ENCODE peak calls at places on chromosomes 4 and X, in nine cellular contexts. R is Peyer's patch, F is right lobe of liver, S is HCT116, X is tibial nerve, Q is uterus, B is spleen, I is breast epithelium, W is A549. Z is an unnamed sample.
A peak's percentile ranks its signal among the peaks of the same experiment; 100 is the strongest.

GRCh38 chrX:155056471-155056870 is 14.5 kb downstream of the CMC4 start:
- DNase-seq in R (no peak), X (no peak), W (no peak), Q (no peak), S (no peak), I (no peak), F (no peak), B (no peak), Z (no peak)

GRCh38 chr4:30429813-30430466 is 290.2 kb upstream of the PCDH7 start:
- DNase-seq in X (no peak), S (peak; percentile 38), W (no peak), R (no peak), Q (no peak), F (no peak), B (no peak), I (no peak), Z (no peak)

GRCh38 chr4:113064244-113064643 is 14.8 kb downstream of the ANK2 start:
- DNase-seq in R (no peak), S (no peak), Q (no peak), W (no peak), X (no peak), F (no peak), I (no peak), B (no peak), Z (no peak)

GRCh38 chr4:119730644-119730995 is 102.0 kb upstream of the PDE5A start:
- DNase-seq in B (no peak), Q (no peak), S (no peak), F (no peak), I (no peak), R (no peak), X (no peak), W (no peak), Z (no peak)

GRCh38 chr4:16788893-16789292 is 109.6 kb downstream of the LDB2 start:
- DNase-seq in I (no peak), S (no peak), B (no peak), Q (no peak), W (no peak), F (no peak), R (no peak), X (no peak), Z (no peak)

GRCh38 chr4:4694296-4694772 is 152.5 kb upstream of the STX18 start:
- DNase-seq in Q (no peak), B (no peak), X (no peak), W (peak; percentile 18), S (no peak), R (no peak), F (no peak), I (no peak), Z (no peak)

GRCh38 chrX:107776649-107777535 is 641 bp upstream of the NCBP2L start:
- DNase-seq in X (peak; percentile 85), I (peak; percentile 69), R (peak; percentile 61), B (peak; percentile 86), Q (peak; percentile 92), S (peak; percentile 79), F (peak; percentile 67), W (peak; percentile 69), Z (peak; percentile 93)

GRCh38 chr4:99856166-99856565 is 38.1 kb downstream of the LAMTOR3 start:
- DNase-seq in B (no peak), X (no peak), R (no peak), S (peak; percentile 4), W (no peak), I (no peak), F (no peak), Q (no peak), Z (no peak)

GRCh38 chr4:147201016-147201415 is 255.4 kb upstream of the TTC29 start:
- DNase-seq in X (no peak), S (no peak), F (no peak), I (no peak), B (no peak), R (no peak), Q (no peak), W (no peak), Z (no peak)

GRCh38 chrX:111071542-111072277 is 24.3 kb upstream of the PAK3 start:
- DNase-seq in X (no peak), W (no peak), S (no peak), B (no peak), R (no peak), Q (no peak), I (no peak), F (no peak), Z (no peak)

GRCh38 chr4:77159798-77160197 is 2.8 kb downstream of the CCNG2 start:
- DNase-seq in X (no peak), S (no peak), R (no peak), B (no peak), W (no peak), F (no peak), I (no peak), Q (no peak), Z (no peak)

GRCh38 chr4:146134761-146135160 is 40.8 kb upstream of the LSM6 start:
- DNase-seq in X (peak; percentile 9), I (peak; percentile 82), B (no peak), W (no peak), F (peak; percentile 56), S (no peak), Q (no peak), R (no peak), Z (no peak)

GRCh38 chr4:8553958-8554357 is 26.2 kb upstream of the GPR78 start:
- DNase-seq in B (peak; percentile 35), X (no peak), S (no peak), F (no peak), I (no peak), R (no peak), Q (no peak), W (no peak), Z (peak; percentile 46)
- TF ChIP-seq POLR2A in B (no peak), X (no peak), S (no peak), F (no peak), I (no peak), R (no peak), Q (no peak), W (no peak), Z (no peak)

GRCh38 chr4:273312-274017 is 31.8 kb downstream of the ZNF732 start:
- DNase-seq in I (no peak), F (no peak), Q (no peak), W (no peak), S (no peak), R (no peak), X (no peak), B (no peak), Z (no peak)
- H3K9me3 ChIP-seq in I (peaks cover 50% of the 10 kb centered on the region), F (peaks cover 50% of the 10 kb centered on the region), Q (peaks cover 61% of the 10 kb centered on the region), W (peaks cover 34% of the 10 kb centered on the region), S (peaks cover 36% of the 10 kb centered on the region), R (no peaks in the 10 kb centered on the region), X (no peaks in the 10 kb centered on the region), B (peaks cover 100% of the 10 kb centered on the region), Z (peaks cover 75% of the 10 kb centered on the region)

GRCh38 chrX:49175435-49175834 is 3.7 kb downstream of the PLP2 start:
- DNase-seq in X (no peak), R (no peak), F (no peak), B (no peak), W (no peak), Q (no peak), S (no peak), I (no peak), Z (no peak)

GRCh38 chrX:49175875-49176274 is 4.2 kb downstream of the PLP2 start:
- DNase-seq in W (no peak), I (no peak), X (no peak), F (no peak), R (no peak), B (no peak), Q (no peak), S (no peak), Z (no peak)

GRCh38 chrX:49174723-49175122 is 3.0 kb downstream of the PLP2 start:
- DNase-seq in F (no peak), R (no peak), W (no peak), X (no peak), I (no peak), B (no peak), Q (no peak), S (no peak), Z (no peak)

GRCh38 chrX:49172280-49172780 is 632 bp downstream of the PLP2 start:
- DNase-seq in B (peak; percentile 92), W (no peak), Q (peak; percentile 67), F (peak; percentile 74), X (peak; percentile 55), I (no peak), R (peak; percentile 84), S (no peak), Z (peak; percentile 90)

DNA sequence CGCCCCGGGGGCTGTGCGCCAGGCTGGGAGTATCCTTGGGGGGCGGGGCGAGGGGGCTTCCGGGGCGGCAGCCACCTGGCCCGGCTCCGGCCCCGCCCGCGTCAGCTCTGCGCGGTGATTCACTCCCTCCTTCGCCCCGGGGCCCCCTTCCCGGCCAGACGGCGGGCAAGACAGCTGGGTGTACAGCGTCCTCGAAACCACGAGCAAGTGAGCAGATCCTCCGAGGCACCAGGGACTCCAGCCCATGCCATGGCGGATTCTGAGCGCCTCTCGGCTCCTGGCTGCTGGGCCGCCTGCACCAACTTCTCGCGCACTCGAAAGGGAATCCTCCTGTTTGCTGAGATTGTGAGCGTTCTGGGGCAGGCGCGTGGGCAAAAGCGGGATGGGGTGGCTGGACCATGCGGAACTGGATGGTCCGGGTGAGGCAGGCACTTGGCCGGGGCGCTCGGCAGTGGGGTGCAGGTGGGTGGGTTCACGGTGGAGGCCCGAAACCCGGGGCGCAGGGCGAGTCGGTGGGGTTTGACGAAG is at the start of gene PLP2:
- DNase-seq in X (no peak), I (no peak), W (no peak), R (peak; percentile 75), B (peak; percentile 90), Q (peak; percentile 57), S (no peak), F (peak; percentile 48), Z (peak; percentile 85)
- TF ChIP-seq POLR2A in X (peak; percentile 35), I (no peak), W (peak; percentile 68), R (no peak), B (no peak), Q (peak; percentile 48), S (peak; percentile 40), F (peak; percentile 16), Z (peak; percentile 45)

DNA sequence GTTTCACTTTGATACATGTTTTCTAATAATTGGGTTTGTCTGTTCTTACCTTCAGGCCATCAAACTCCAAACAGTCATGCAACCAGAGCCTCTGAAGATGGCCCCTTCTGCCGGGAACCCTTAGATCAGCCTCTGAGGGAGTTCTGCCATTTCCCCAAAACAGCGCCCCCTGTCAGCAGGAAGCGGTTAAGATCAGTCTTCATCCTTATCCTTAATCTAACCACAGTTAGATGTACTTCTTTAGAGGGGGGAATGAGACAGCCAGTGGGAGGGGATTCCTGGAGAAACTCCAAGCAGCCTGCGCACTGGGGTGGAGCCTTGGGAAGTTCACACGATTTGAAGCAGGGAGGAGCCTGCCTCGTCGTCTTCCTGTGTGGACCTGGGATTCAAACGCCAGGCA is 185.4 kb downstream of the INPP4B start:
- DNase-seq in Q (no peak), S (no peak), B (no peak), I (no peak), F (no peak), X (no peak), R (no peak), W (no peak), Z (no peak)
- H3K9me3 ChIP-seq in Q (peaks cover 22% of the 10 kb centered on the region), S (peaks cover 24% of the 10 kb centered on the region), B (peaks cover 76% of the 10 kb centered on the region), I (peaks cover 27% of the 10 kb centered on the region), F (peaks cover 11% of the 10 kb centered on the region), X (no peaks in the 10 kb centered on the region), R (no peaks in the 10 kb centered on the region), W (peaks cover 25% of the 10 kb centered on the region), Z (peaks cover 16% of the 10 kb centered on the region)

Z was measured in sigmoid colon.